ENCODE peak calls at places on chromosomes 5 and 9, in five cellular contexts. One of them, this sample, is unnamed.

GRCh38 chr9:86349271-86349670 is 4.9 kb downstream of the TUT7 start:
- DNase-seq in fibroblast of the conjunctiva: no peak
- DNase-seq in activated T-cell treated with anti-CD3 and anti-CD28 coated beads, Interleukin-2, amount 50 U/mL, for 48 hours: no peak
- DNase-seq in fibroblast of mammary gland: peak
- DNase-seq in stimulated activated CD8-positive, alpha-beta memory T cell treated with anti-CD3 and anti-CD28 coated beads, Interleukin-15, amount 100 ng/mL, for 24 hours: no peak
- DNase-seq in this sample: no peak

GRCh38 chr5:138686668-138687067 is 66.6 kb upstream of the CTNNA1 start:
- DNase-seq in fibroblast of mammary gland: peak
- DNase-seq in activated T-cell treated with anti-CD3 and anti-CD28 coated beads, Interleukin-2, amount 50 U/mL, for 48 hours: no peak
- DNase-seq in fibroblast of the conjunctiva: no peak
- DNase-seq in stimulated activated CD8-positive, alpha-beta memory T cell treated with anti-CD3 and anti-CD28 coated beads, Interleukin-15, amount 100 ng/mL, for 24 hours: no peak
- DNase-seq in this sample: peak

GRCh38 chr9:22395585-22396205 is 50.9 kb upstream of the DMRTA1 start:
- DNase-seq in fibroblast of the conjunctiva: no peak
- DNase-seq in stimulated activated CD8-positive, alpha-beta memory T cell treated with anti-CD3 and anti-CD28 coated beads, Interleukin-15, amount 100 ng/mL, for 24 hours: no peak
- DNase-seq in activated T-cell treated with anti-CD3 and anti-CD28 coated beads, Interleukin-2, amount 50 U/mL, for 48 hours: no peak
- DNase-seq in fibroblast of mammary gland: peak
- DNase-seq in this sample: peak

GRCh38 chr9:136487672-136488071 is 4.8 kb upstream of the SEC16A start:
- DNase-seq in activated T-cell treated with anti-CD3 and anti-CD28 coated beads, Interleukin-2, amount 50 U/mL, for 48 hours: no peak
- DNase-seq in fibroblast of mammary gland: no peak
- DNase-seq in stimulated activated CD8-positive, alpha-beta memory T cell treated with anti-CD3 and anti-CD28 coated beads, Interleukin-15, amount 100 ng/mL, for 24 hours: no peak
- DNase-seq in fibroblast of the conjunctiva: no peak
- DNase-seq in this sample: no peak

GRCh38 chr5:169808118-169808581 is 171.1 kb downstream of the DOCK2 start:
- DNase-seq in stimulated activated CD8-positive, alpha-beta memory T cell treated with anti-CD3 and anti-CD28 coated beads, Interleukin-15, amount 100 ng/mL, for 24 hours: no peak
- DNase-seq in fibroblast of the conjunctiva: no peak
- DNase-seq in activated T-cell treated with anti-CD3 and anti-CD28 coated beads, Interleukin-2, amount 50 U/mL, for 48 hours: no peak
- DNase-seq in fibroblast of mammary gland: no peak
- DNase-seq in this sample: no peak

GRCh38 chr5:17090839-17091238 is 126.6 kb upstream of the BASP1 start:
- DNase-seq in stimulated activated CD8-positive, alpha-beta memory T cell treated with anti-CD3 and anti-CD28 coated beads, Interleukin-15, amount 100 ng/mL, for 24 hours: no peak
- DNase-seq in fibroblast of the conjunctiva: no peak
- DNase-seq in fibroblast of mammary gland: no peak
- DNase-seq in activated T-cell treated with anti-CD3 and anti-CD28 coated beads, Interleukin-2, amount 50 U/mL, for 48 hours: no peak
- DNase-seq in this sample: no peak

GRCh38 chr5:54514841-54515432 is 2.6 kb upstream of the SNX18 start:
- DNase-seq in fibroblast of the conjunctiva: peak
- DNase-seq in stimulated activated CD8-positive, alpha-beta memory T cell treated with anti-CD3 and anti-CD28 coated beads, Interleukin-15, amount 100 ng/mL, for 24 hours: no peak
- DNase-seq in activated T-cell treated with anti-CD3 and anti-CD28 coated beads, Interleukin-2, amount 50 U/mL, for 48 hours: no peak
- DNase-seq in fibroblast of mammary gland: peak
- DNase-seq in this sample: no peak

GRCh38 chr5:1037123-1037670 is 28.6 kb downstream of the NKD2 start:
- DNase-seq in stimulated activated CD8-positive, alpha-beta memory T cell treated with anti-CD3 and anti-CD28 coated beads, Interleukin-15, amount 100 ng/mL, for 24 hours: no peak
- DNase-seq in fibroblast of mammary gland: no peak
- DNase-seq in fibroblast of the conjunctiva: no peak
- DNase-seq in activated T-cell treated with anti-CD3 and anti-CD28 coated beads, Interleukin-2, amount 50 U/mL, for 48 hours: no peak
- DNase-seq in this sample: no peak

GRCh38 chr5:163649522-163649921 is 144.1 kb downstream of the MAT2B start:
- DNase-seq in fibroblast of the conjunctiva: peak
- DNase-seq in fibroblast of mammary gland: peak
- DNase-seq in stimulated activated CD8-positive, alpha-beta memory T cell treated with anti-CD3 and anti-CD28 coated beads, Interleukin-15, amount 100 ng/mL, for 24 hours: no peak
- DNase-seq in activated T-cell treated with anti-CD3 and anti-CD28 coated beads, Interleukin-2, amount 50 U/mL, for 48 hours: no peak
- DNase-seq in this sample: peak

GRCh38 chr5:113266227-113266912 is 168.4 kb downstream of the TSSK1B start:
- DNase-seq in fibroblast of mammary gland: no peak
- DNase-seq in fibroblast of the conjunctiva: no peak
- DNase-seq in stimulated activated CD8-positive, alpha-beta memory T cell treated with anti-CD3 and anti-CD28 coated beads, Interleukin-15, amount 100 ng/mL, for 24 hours: no peak
- DNase-seq in activated T-cell treated with anti-CD3 and anti-CD28 coated beads, Interleukin-2, amount 50 U/mL, for 48 hours: no peak
- DNase-seq in this sample: peak

GRCh38 chr9:9912459-9912858 is 700.3 kb downstream of the PTPRD start:
- DNase-seq in fibroblast of mammary gland: peak
- DNase-seq in fibroblast of the conjunctiva: no peak
- DNase-seq in activated T-cell treated with anti-CD3 and anti-CD28 coated beads, Interleukin-2, amount 50 U/mL, for 48 hours: no peak
- DNase-seq in stimulated activated CD8-positive, alpha-beta memory T cell treated with anti-CD3 and anti-CD28 coated beads, Interleukin-15, amount 100 ng/mL, for 24 hours: no peak
- DNase-seq in this sample: peak

GRCh38 chr5:172860520-172861443 is 26.7 kb downstream of the ERGIC1 start:
- DNase-seq in stimulated activated CD8-positive, alpha-beta memory T cell treated with anti-CD3 and anti-CD28 coated beads, Interleukin-15, amount 100 ng/mL, for 24 hours: no peak
- DNase-seq in fibroblast of the conjunctiva: peak
- DNase-seq in fibroblast of mammary gland: peak
- DNase-seq in activated T-cell treated with anti-CD3 and anti-CD28 coated beads, Interleukin-2, amount 50 U/mL, for 48 hours: no peak
- DNase-seq in this sample: peak

GRCh38 chr5:153998768-153999167 is 39.9 kb downstream of the FAM114A2 start:
- DNase-seq in stimulated activated CD8-positive, alpha-beta memory T cell treated with anti-CD3 and anti-CD28 coated beads, Interleukin-15, amount 100 ng/mL, for 24 hours: no peak
- DNase-seq in fibroblast of the conjunctiva: no peak
- DNase-seq in activated T-cell treated with anti-CD3 and anti-CD28 coated beads, Interleukin-2, amount 50 U/mL, for 48 hours: no peak
- DNase-seq in fibroblast of mammary gland: no peak
- DNase-seq in this sample: no peak

GRCh38 chr5:141771562-141771961 is 89.5 kb upstream of the ARAP3 start:
- DNase-seq in activated T-cell treated with anti-CD3 and anti-CD28 coated beads, Interleukin-2, amount 50 U/mL, for 48 hours: no peak
- DNase-seq in fibroblast of the conjunctiva: no peak
- DNase-seq in stimulated activated CD8-positive, alpha-beta memory T cell treated with anti-CD3 and anti-CD28 coated beads, Interleukin-15, amount 100 ng/mL, for 24 hours: no peak
- DNase-seq in fibroblast of mammary gland: no peak
- DNase-seq in this sample: no peak

This sample was measured in MCF 10A.